ENCODE peak calls at places on chromosome 11, in four cellular contexts. One of them, this sample, is unnamed.

GRCh38 chr11:121451178-121451981 is 734 bp upstream of the SORL1 start:
- DNase-seq in sigmoid colon: no peak
- DNase-seq in mesenchymal stem cell: no peak
- DNase-seq in activated effector memory CD4-positive, alpha-beta T cell treated with Interleukin-2 at 50 U/mL for 16 hours: peak; percentile 53
- DNase-seq in this sample: no peak

GRCh38 chr11:108743851-108744250 is 79.0 kb downstream of the DDX10 start:
- DNase-seq in mesenchymal stem cell: no peak
- DNase-seq in sigmoid colon: no peak
- DNase-seq in activated effector memory CD4-positive, alpha-beta T cell treated with Interleukin-2 at 50 U/mL for 16 hours: no peak
- DNase-seq in this sample: no peak

GRCh38 chr11:17865765-17866428 is 131.3 kb downstream of the KCNC1 start:
- DNase-seq in mesenchymal stem cell: no peak
- DNase-seq in activated effector memory CD4-positive, alpha-beta T cell treated with Interleukin-2 at 50 U/mL for 16 hours: no peak
- DNase-seq in sigmoid colon: no peak
- DNase-seq in this sample: peak; percentile 52

GRCh38 chr11:2526808-2527381 is 82.1 kb downstream of the KCNQ1 start:
- DNase-seq in mesenchymal stem cell: no peak
- DNase-seq in sigmoid colon: peak; percentile 78
- DNase-seq in activated effector memory CD4-positive, alpha-beta T cell treated with Interleukin-2 at 50 U/mL for 16 hours: no peak
- DNase-seq in this sample: no peak

GRCh38 chr11:113553905-113554304 is 78.7 kb upstream of the DRD2 start:
- DNase-seq in mesenchymal stem cell: no peak
- DNase-seq in activated effector memory CD4-positive, alpha-beta T cell treated with Interleukin-2 at 50 U/mL for 16 hours: no peak
- DNase-seq in sigmoid colon: no peak
- DNase-seq in this sample: no peak

GRCh38 chr11:115498354-115498753 is 5.9 kb downstream of the CADM1 start:
- DNase-seq in mesenchymal stem cell: no peak
- DNase-seq in activated effector memory CD4-positive, alpha-beta T cell treated with Interleukin-2 at 50 U/mL for 16 hours: no peak
- DNase-seq in sigmoid colon: no peak
- DNase-seq in this sample: peak; percentile 44

GRCh38 chr11:57349491-57350274 is 11.5 kb downstream of the P2RX3 start:
- DNase-seq in mesenchymal stem cell: peak; percentile 48
- DNase-seq in sigmoid colon: peak; percentile 78
- DNase-seq in activated effector memory CD4-positive, alpha-beta T cell treated with Interleukin-2 at 50 U/mL for 16 hours: peak; percentile 44
- DNase-seq in this sample: no peak

GRCh38 chr11:77201991-77202841 is 74.2 kb downstream of the MYO7A start:
- DNase-seq in sigmoid colon: peak; percentile 45
- DNase-seq in mesenchymal stem cell: no peak
- DNase-seq in activated effector memory CD4-positive, alpha-beta T cell treated with Interleukin-2 at 50 U/mL for 16 hours: no peak
- DNase-seq in this sample: no peak

GRCh38 chr11:1041471-1041870 is 5.0 kb upstream of the MUC6 start:
- DNase-seq in sigmoid colon: no peak
- DNase-seq in activated effector memory CD4-positive, alpha-beta T cell treated with Interleukin-2 at 50 U/mL for 16 hours: no peak
- DNase-seq in mesenchymal stem cell: no peak
- DNase-seq in this sample: no peak

GRCh38 chr11:128457874-128458273 is 129.5 kb downstream of the ETS1 start:
- DNase-seq in activated effector memory CD4-positive, alpha-beta T cell treated with Interleukin-2 at 50 U/mL for 16 hours: no peak
- DNase-seq in mesenchymal stem cell: no peak
- DNase-seq in sigmoid colon: no peak
- DNase-seq in this sample: no peak

GRCh38 chr11:71204294-71204693 is 48.1 kb downstream of the SHANK2 start:
- DNase-seq in activated effector memory CD4-positive, alpha-beta T cell treated with Interleukin-2 at 50 U/mL for 16 hours: no peak
- DNase-seq in sigmoid colon: peak; percentile 62
- DNase-seq in mesenchymal stem cell: no peak
- DNase-seq in this sample: no peak

GRCh38 chr11:31325162-31325561 is 44.4 kb downstream of the DCDC1 start:
- DNase-seq in sigmoid colon: no peak
- DNase-seq in mesenchymal stem cell: peak; percentile 56
- DNase-seq in activated effector memory CD4-positive, alpha-beta T cell treated with Interleukin-2 at 50 U/mL for 16 hours: no peak
- DNase-seq in this sample: no peak

GRCh38 chr11:123480290-123480815 is 50.3 kb downstream of the GRAMD1B start:
- DNase-seq in activated effector memory CD4-positive, alpha-beta T cell treated with Interleukin-2 at 50 U/mL for 16 hours: no peak
- DNase-seq in sigmoid colon: no peak
- DNase-seq in mesenchymal stem cell: no peak
- DNase-seq in this sample: no peak

GRCh38 chr11:34626393-34626792 is 5.5 kb downstream of the EHF start:
- DNase-seq in mesenchymal stem cell: no peak
- DNase-seq in activated effector memory CD4-positive, alpha-beta T cell treated with Interleukin-2 at 50 U/mL for 16 hours: no peak
- DNase-seq in sigmoid colon: no peak
- DNase-seq in this sample: no peak

GRCh38 chr11:75262436-75262835 is 21.9 kb downstream of the TPBGL start:
- DNase-seq in mesenchymal stem cell: no peak
- DNase-seq in sigmoid colon: peak; percentile 56
- DNase-seq in activated effector memory CD4-positive, alpha-beta T cell treated with Interleukin-2 at 50 U/mL for 16 hours: no peak
- DNase-seq in this sample: no peak

GRCh38 chr11:44626645-44627044 is 61.2 kb downstream of the CD82 start:
- DNase-seq in sigmoid colon: peak; percentile 29
- DNase-seq in activated effector memory CD4-positive, alpha-beta T cell treated with Interleukin-2 at 50 U/mL for 16 hours: no peak
- DNase-seq in mesenchymal stem cell: no peak
- DNase-seq in this sample: no peak

GRCh38 chr11:1926156-1927031 is 6.9 kb downstream of the TNNT3 start:
- DNase-seq in sigmoid colon: no peak
- DNase-seq in mesenchymal stem cell: no peak
- DNase-seq in activated effector memory CD4-positive, alpha-beta T cell treated with Interleukin-2 at 50 U/mL for 16 hours: no peak
- DNase-seq in this sample: no peak

GRCh38 chr11:66476841-66477251 is 3.4 kb upstream of the DPP3 start:
- DNase-seq in mesenchymal stem cell: no peak
- DNase-seq in activated effector memory CD4-positive, alpha-beta T cell treated with Interleukin-2 at 50 U/mL for 16 hours: no peak
- DNase-seq in sigmoid colon: no peak
- DNase-seq in this sample: no peak

GRCh38 chr11:120828847-120829246 is 195.1 kb upstream of the TBCEL start:
- DNase-seq in mesenchymal stem cell: no peak
- DNase-seq in sigmoid colon: no peak
- DNase-seq in activated effector memory CD4-positive, alpha-beta T cell treated with Interleukin-2 at 50 U/mL for 16 hours: no peak
- DNase-seq in this sample: no peak

GRCh38 chr11:57459112-57460016 is 964 bp upstream of the RTN4RL2 start:
- DNase-seq in activated effector memory CD4-positive, alpha-beta T cell treated with Interleukin-2 at 50 U/mL for 16 hours: peak; percentile 13
- DNase-seq in mesenchymal stem cell: peak; percentile 24
- DNase-seq in sigmoid colon: no peak
- DNase-seq in this sample: no peak

GRCh38 chr11:109981028-109981636 is 112.1 kb upstream of the ZC3H12C start:
- DNase-seq in mesenchymal stem cell: no peak
- DNase-seq in activated effector memory CD4-positive, alpha-beta T cell treated with Interleukin-2 at 50 U/mL for 16 hours: no peak
- DNase-seq in sigmoid colon: no peak
- DNase-seq in this sample: no peak

GRCh38 chr11:65487467-65488272 is 11.2 kb upstream of the MALAT1 start:
- DNase-seq in activated effector memory CD4-positive, alpha-beta T cell treated with Interleukin-2 at 50 U/mL for 16 hours: no peak
- DNase-seq in mesenchymal stem cell: peak; percentile 100
- DNase-seq in sigmoid colon: peak; percentile 100
- DNase-seq in this sample: peak; percentile 100

GRCh38 chr11:32400196-32400595 is 35.1 kb downstream of the WT1 start:
- DNase-seq in activated effector memory CD4-positive, alpha-beta T cell treated with Interleukin-2 at 50 U/mL for 16 hours: no peak
- DNase-seq in mesenchymal stem cell: peak; percentile 40
- DNase-seq in sigmoid colon: no peak
- DNase-seq in this sample: no peak

GRCh38 chr11:120383518-120384155 is 47.4 kb downstream of the ARHGEF12 start:
- DNase-seq in activated effector memory CD4-positive, alpha-beta T cell treated with Interleukin-2 at 50 U/mL for 16 hours: no peak
- DNase-seq in mesenchymal stem cell: no peak
- DNase-seq in sigmoid colon: no peak
- DNase-seq in this sample: no peak

GRCh38 chr11:115220423-115220822 is 283.8 kb downstream of the CADM1 start:
- DNase-seq in mesenchymal stem cell: no peak
- DNase-seq in activated effector memory CD4-positive, alpha-beta T cell treated with Interleukin-2 at 50 U/mL for 16 hours: no peak
- DNase-seq in sigmoid colon: no peak
- DNase-seq in this sample: no peak

GRCh38 chr11:10623797-10624761 is 55.6 kb upstream of the LYVE1 start:
- DNase-seq in activated effector memory CD4-positive, alpha-beta T cell treated with Interleukin-2 at 50 U/mL for 16 hours: no peak
- DNase-seq in sigmoid colon: peak; percentile 76
- DNase-seq in mesenchymal stem cell: peak; percentile 38
- DNase-seq in this sample: peak; percentile 90

GRCh38 chr11:60725592-60725991 is 1.1 kb downstream of the MS4A18 start:
- DNase-seq in mesenchymal stem cell: no peak
- DNase-seq in activated effector memory CD4-positive, alpha-beta T cell treated with Interleukin-2 at 50 U/mL for 16 hours: no peak
- DNase-seq in sigmoid colon: no peak
- DNase-seq in this sample: no peak

GRCh38 chr11:64355078-64355940 is 3.7 kb upstream of the RPS6KA4 start:
- DNase-seq in activated effector memory CD4-positive, alpha-beta T cell treated with Interleukin-2 at 50 U/mL for 16 hours: no peak
- DNase-seq in mesenchymal stem cell: peak; percentile 88
- DNase-seq in sigmoid colon: peak; percentile 89
- DNase-seq in this sample: peak; percentile 68

GRCh38 chr11:34331329-34331728 is 26.5 kb downstream of the ABTB2 start:
- DNase-seq in activated effector memory CD4-positive, alpha-beta T cell treated with Interleukin-2 at 50 U/mL for 16 hours: no peak
- DNase-seq in mesenchymal stem cell: no peak
- DNase-seq in sigmoid colon: no peak
- DNase-seq in this sample: peak; percentile 89

GRCh38 chr11:57888385-57888784 is 126.8 kb downstream of the CTNND1 start:
- DNase-seq in mesenchymal stem cell: no peak
- DNase-seq in sigmoid colon: no peak
- DNase-seq in activated effector memory CD4-positive, alpha-beta T cell treated with Interleukin-2 at 50 U/mL for 16 hours: no peak
- DNase-seq in this sample: no peak

GRCh38 chr11:116990061-116990473 is 108.2 kb downstream of the SIK3 start:
- DNase-seq in activated effector memory CD4-positive, alpha-beta T cell treated with Interleukin-2 at 50 U/mL for 16 hours: no peak
- DNase-seq in mesenchymal stem cell: peak; percentile 25
- DNase-seq in sigmoid colon: no peak
- DNase-seq in this sample: no peak

GRCh38 chr11:9092846-9093778 is 1.7 kb upstream of the SCUBE2 start:
- DNase-seq in activated effector memory CD4-positive, alpha-beta T cell treated with Interleukin-2 at 50 U/mL for 16 hours: no peak
- DNase-seq in mesenchymal stem cell: no peak
- DNase-seq in sigmoid colon: no peak
- DNase-seq in this sample: no peak

GRCh38 chr11:102111011-102111786 is 952 bp downstream of the YAP1 start:
- DNase-seq in mesenchymal stem cell: peak; percentile 88
- DNase-seq in activated effector memory CD4-positive, alpha-beta T cell treated with Interleukin-2 at 50 U/mL for 16 hours: no peak
- DNase-seq in sigmoid colon: peak; percentile 89
- DNase-seq in this sample: no peak

GRCh38 chr11:14643697-14644395 is at the start of gene PDE3B:
- DNase-seq in mesenchymal stem cell: peak; percentile 61
- DNase-seq in activated effector memory CD4-positive, alpha-beta T cell treated with Interleukin-2 at 50 U/mL for 16 hours: peak; percentile 70
- DNase-seq in sigmoid colon: peak; percentile 93
- DNase-seq in this sample: no peak

GRCh38 chr11:96143016-96143670 is 199.9 kb downstream of the MAML2 start:
- DNase-seq in sigmoid colon: no peak
- DNase-seq in activated effector memory CD4-positive, alpha-beta T cell treated with Interleukin-2 at 50 U/mL for 16 hours: no peak
- DNase-seq in mesenchymal stem cell: no peak
- DNase-seq in this sample: no peak

GRCh38 chr11:13140028-13140870 is 131.1 kb downstream of the RASSF10 start:
- DNase-seq in activated effector memory CD4-positive, alpha-beta T cell treated with Interleukin-2 at 50 U/mL for 16 hours: no peak
- DNase-seq in mesenchymal stem cell: peak; percentile 65
- DNase-seq in sigmoid colon: no peak
- DNase-seq in this sample: peak; percentile 99

GRCh38 chr11:130725417-130726233 is 190.7 kb downstream of the SNX19 start:
- DNase-seq in sigmoid colon: no peak
- DNase-seq in mesenchymal stem cell: peak; percentile 30
- DNase-seq in activated effector memory CD4-positive, alpha-beta T cell treated with Interleukin-2 at 50 U/mL for 16 hours: no peak
- DNase-seq in this sample: no peak

GRCh38 chr11:45262900-45263299 is 23.2 kb downstream of the SYT13 start:
- DNase-seq in sigmoid colon: no peak
- DNase-seq in mesenchymal stem cell: no peak
- DNase-seq in activated effector memory CD4-positive, alpha-beta T cell treated with Interleukin-2 at 50 U/mL for 16 hours: no peak
- DNase-seq in this sample: no peak

GRCh38 chr11:79439430-79439892 is 1.4 kb downstream of the TENM4 start:
- DNase-seq in sigmoid colon: no peak
- DNase-seq in mesenchymal stem cell: peak; percentile 44
- DNase-seq in activated effector memory CD4-positive, alpha-beta T cell treated with Interleukin-2 at 50 U/mL for 16 hours: no peak
- DNase-seq in this sample: no peak

This sample was measured in DMS79.